ENCODE peak calls at places on chromosomes 4 and X, in eight cellular contexts. I, R, X, T, Y, C, B and Q are unnamed samples.

GRCh38 chr4:75512336-75513211 is 1.6 kb downstream of the RCHY1 start:
- DNase-seq in I (no peak), R (no peak), X (peak; percentile 11), T (no peak), Y (peak; percentile 37), C (no peak), B (no peak), Q (no peak)

GRCh38 chrX:11954196-11954595 is 184.1 kb upstream of the FRMPD4 start:
- DNase-seq in I (no peak), R (no peak), X (no peak), T (no peak), Y (no peak), C (no peak), B (no peak), Q (no peak)

GRCh38 chrX:23634181-23634580 is 33.1 kb upstream of the PRDX4 start:
- DNase-seq in I (no peak), R (no peak), X (peak; percentile 47), T (no peak), Y (no peak), C (no peak), B (no peak), Q (peak; percentile 9)

GRCh38 chr4:4881432-4881831 is 22.0 kb downstream of the MSX1 start:
- DNase-seq in I (no peak), R (no peak), X (no peak), T (no peak), Y (no peak), C (no peak), B (no peak), Q (no peak)

GRCh38 chrX:18873189-18873791 is 110.6 kb downstream of the PHKA2 start:
- DNase-seq in I (no peak), R (no peak), X (peak; percentile 68), T (no peak), Y (peak; percentile 69), C (no peak), B (peak; percentile 85), Q (no peak)

GRCh38 chr4:19739101-19739651 is 512.5 kb upstream of the SLIT2 start:
- DNase-seq in I (no peak), R (no peak), X (peak; percentile 84), T (no peak), Y (peak; percentile 53), C (no peak), B (peak; percentile 42), Q (no peak)

GRCh38 chr4:54499308-54500074 is 158.3 kb upstream of the KIT start:
- DNase-seq in I (no peak), R (no peak), X (peak; percentile 52), T (no peak), Y (peak; percentile 40), C (no peak), B (no peak), Q (no peak)

GRCh38 chr4:54482529-54482961 is 175.2 kb upstream of the KIT start:
- DNase-seq in I (peak; percentile 23), R (no peak), X (peak; percentile 38), T (no peak), Y (peak; percentile 77), C (no peak), B (no peak), Q (no peak)

GRCh38 chrX:43551590-43551989 is 104.5 kb upstream of the MAOA start:
- DNase-seq in I (no peak), R (peak; percentile 9), X (no peak), T (no peak), Y (no peak), C (no peak), B (no peak), Q (no peak)

GRCh38 chr4:87758278-87758677 is 41.1 kb upstream of the IBSP start:
- DNase-seq in I (no peak), R (no peak), X (no peak), T (no peak), Y (no peak), C (no peak), B (no peak), Q (no peak)

GRCh38 chr4:118905546-118905945 is 16.9 kb downstream of the SYNPO2 start:
- DNase-seq in I (peak; percentile 31), R (no peak), X (no peak), T (no peak), Y (peak; percentile 31), C (no peak), B (peak; percentile 42), Q (no peak)

GRCh38 chrX:2928127-2928582 is 984 bp downstream of the ARSD start:
- DNase-seq in I (no peak), R (peak; percentile 59), X (no peak), T (peak; percentile 43), Y (peak; percentile 40), C (peak; percentile 66), B (no peak), Q (no peak)

GRCh38 chr4:10299601-10300000 is 157.6 kb downstream of the ZNF518B start:
- DNase-seq in I (no peak), R (no peak), X (no peak), T (no peak), Y (peak; percentile 28), C (no peak), B (no peak), Q (no peak)

GRCh38 chrX:39144323-39144722 is 343.1 kb downstream of the MID1IP1 start:
- DNase-seq in I (no peak), R (no peak), X (no peak), T (no peak), Y (no peak), C (no peak), B (no peak), Q (no peak)

GRCh38 chr4:127965803-127966175 is 583 bp downstream of the ABHD18 start:
- DNase-seq in I (peak; percentile 38), R (peak; percentile 87), X (peak; percentile 33), T (peak; percentile 83), Y (peak; percentile 32), C (peak; percentile 61), B (peak; percentile 76), Q (peak; percentile 42)

GRCh38 chr4:167717495-167717894 is 374.8 kb upstream of the ANXA10 start:
- DNase-seq in I (no peak), R (no peak), X (no peak), T (no peak), Y (no peak), C (no peak), B (no peak), Q (no peak)

GRCh38 chr4:100421356-100421978 is 96.4 kb downstream of the EMCN start:
- DNase-seq in I (no peak), R (no peak), X (peak; percentile 43), T (no peak), Y (peak; percentile 37), C (no peak), B (peak; percentile 34), Q (peak; percentile 26)

GRCh38 chrX:68462653-68463052 is 29.4 kb upstream of the OPHN1 start:
- DNase-seq in I (no peak), R (peak; percentile 17), X (peak; percentile 57), T (peak; percentile 42), Y (no peak), C (no peak), B (peak; percentile 37), Q (no peak)

GRCh38 chr4:8742546-8742945 is 129.1 kb downstream of the HMX1 start:
- DNase-seq in I (no peak), R (no peak), X (no peak), T (no peak), Y (no peak), C (peak; percentile 8), B (no peak), Q (no peak)

GRCh38 chrX:102765217-102765616 is 44.7 kb downstream of the GPRASP3 start:
- DNase-seq in I (no peak), R (no peak), X (peak; percentile 85), T (no peak), Y (peak; percentile 59), C (no peak), B (no peak), Q (no peak)

GRCh38 chr4:137463377-137464003 is 68.8 kb downstream of the PCDH18 start:
- DNase-seq in I (no peak), R (no peak), X (no peak), T (no peak), Y (no peak), C (no peak), B (no peak), Q (no peak)

GRCh38 chrX:140775211-140775610 is 65.7 kb downstream of the LINC00632 start:
- DNase-seq in I (no peak), R (no peak), X (no peak), T (no peak), Y (no peak), C (no peak), B (no peak), Q (no peak)

GRCh38 chr4:145618210-145618911 is 824 bp upstream of the MMAA start:
- DNase-seq in I (no peak), R (peak; percentile 23), X (no peak), T (no peak), Y (peak; percentile 28), C (no peak), B (peak; percentile 45), Q (peak; percentile 9)

GRCh38 chr4:87498446-87498900 is 30.7 kb downstream of the SPARCL1 start:
- DNase-seq in I (no peak), R (no peak), X (no peak), T (no peak), Y (peak; percentile 25), C (no peak), B (peak; percentile 33), Q (no peak)

GRCh38 chrX:119763175-119763574 is 4.8 kb downstream of the SOWAHD start:
- DNase-seq in I (no peak), R (no peak), X (no peak), T (no peak), Y (peak; percentile 51), C (no peak), B (no peak), Q (no peak)

GRCh38 chr4:186676531-186677158 is 47.0 kb downstream of the FAT1 start:
- DNase-seq in I (no peak), R (no peak), X (peak; percentile 90), T (no peak), Y (peak; percentile 67), C (no peak), B (no peak), Q (peak; percentile 70)

GRCh38 chr4:42280327-42281095 is 116.8 kb upstream of the SHISA3 start:
- DNase-seq in I (no peak), R (no peak), X (peak; percentile 48), T (no peak), Y (peak; percentile 56), C (no peak), B (peak; percentile 13), Q (no peak)

GRCh38 chr4:151304755-151305154 is 20.6 kb downstream of the SH3D19 start:
- DNase-seq in I (no peak), R (peak; percentile 12), X (peak; percentile 43), T (no peak), Y (no peak), C (no peak), B (no peak), Q (no peak)

GRCh38 chrX:36961590-36961989 is 46.6 kb upstream of the FAM47C start:
- DNase-seq in I (no peak), R (no peak), X (peak; percentile 17), T (no peak), Y (no peak), C (peak; percentile 52), B (no peak), Q (peak; percentile 30)

GRCh38 chrX:44483965-44484606 is 58.6 kb downstream of the FUNDC1 start:
- DNase-seq in I (no peak), R (no peak), X (peak; percentile 70), T (no peak), Y (no peak), C (no peak), B (no peak), Q (no peak)